ENCODE peak calls at places on chromosomes 4 and X, in six cellular contexts. One of them, this sample, is unnamed.

GRCh38 chr4:183483997-183484396 is 20.9 kb upstream of the ING2 start:
- DNase-seq in NCI-H510A treated with DMSO at 0.1 percent for 48 hours: no peak
- DNase-seq in stimulated activated naive B cell treated with anti-CD40 and anti-IgM and Interleukin-4, amounts not matched to agents 10 μg/mL and 1 μg/mL and 100 μg/mL, for 72 hours: no peak
- DNase-seq in T-helper 9 cell: no peak
- DNase-seq in IMR-90: peak; percentile 27
- DNase-seq in RPMI7951: no peak
- DNase-seq in this sample: no peak

GRCh38 chr4:6779667-6780565 is 2.6 kb upstream of the KIAA0232 start:
- DNase-seq in NCI-H510A treated with DMSO at 0.1 percent for 48 hours: peak; percentile 45
- DNase-seq in stimulated activated naive B cell treated with anti-CD40 and anti-IgM and Interleukin-4, amounts not matched to agents 10 μg/mL and 1 μg/mL and 100 μg/mL, for 72 hours: no peak
- DNase-seq in T-helper 9 cell: no peak
- DNase-seq in IMR-90: peak; percentile 40
- DNase-seq in RPMI7951: peak; percentile 34
- DNase-seq in this sample: peak; percentile 69

GRCh38 chr4:183182873-183183725 is 84.0 kb downstream of the WWC2 start:
- DNase-seq in NCI-H510A treated with DMSO at 0.1 percent for 48 hours: peak; percentile 24
- DNase-seq in stimulated activated naive B cell treated with anti-CD40 and anti-IgM and Interleukin-4, amounts not matched to agents 10 μg/mL and 1 μg/mL and 100 μg/mL, for 72 hours: no peak
- DNase-seq in T-helper 9 cell: peak; percentile 2
- DNase-seq in IMR-90: peak; percentile 91
- DNase-seq in RPMI7951: peak; percentile 89
- DNase-seq in this sample: peak; percentile 90

GRCh38 chr4:10655968-10656367 is 28.6 kb downstream of the CLNK start:
- DNase-seq in NCI-H510A treated with DMSO at 0.1 percent for 48 hours: no peak
- DNase-seq in stimulated activated naive B cell treated with anti-CD40 and anti-IgM and Interleukin-4, amounts not matched to agents 10 μg/mL and 1 μg/mL and 100 μg/mL, for 72 hours: no peak
- DNase-seq in T-helper 9 cell: no peak
- DNase-seq in IMR-90: peak; percentile 88
- DNase-seq in RPMI7951: peak; percentile 2
- DNase-seq in this sample: peak; percentile 74

GRCh38 chr4:157057187-157057586 is 18.8 kb upstream of the GLRB start:
- DNase-seq in NCI-H510A treated with DMSO at 0.1 percent for 48 hours: no peak
- DNase-seq in stimulated activated naive B cell treated with anti-CD40 and anti-IgM and Interleukin-4, amounts not matched to agents 10 μg/mL and 1 μg/mL and 100 μg/mL, for 72 hours: no peak
- DNase-seq in T-helper 9 cell: no peak
- DNase-seq in IMR-90: no peak
- DNase-seq in RPMI7951: no peak
- DNase-seq in this sample: no peak

GRCh38 chrX:73922856-73923429 is 359.9 kb downstream of the CHIC1 start:
- DNase-seq in NCI-H510A treated with DMSO at 0.1 percent for 48 hours: no peak
- DNase-seq in stimulated activated naive B cell treated with anti-CD40 and anti-IgM and Interleukin-4, amounts not matched to agents 10 μg/mL and 1 μg/mL and 100 μg/mL, for 72 hours: no peak
- DNase-seq in T-helper 9 cell: no peak
- DNase-seq in IMR-90: peak; percentile 26
- DNase-seq in RPMI7951: peak; percentile 34
- DNase-seq in this sample: no peak

GRCh38 chrX:25442501-25442900 is 426.7 kb upstream of the ARX start:
- DNase-seq in NCI-H510A treated with DMSO at 0.1 percent for 48 hours: peak; percentile 4
- DNase-seq in stimulated activated naive B cell treated with anti-CD40 and anti-IgM and Interleukin-4, amounts not matched to agents 10 μg/mL and 1 μg/mL and 100 μg/mL, for 72 hours: no peak
- DNase-seq in T-helper 9 cell: no peak
- DNase-seq in IMR-90: no peak
- DNase-seq in RPMI7951: no peak
- DNase-seq in this sample: peak; percentile 0

GRCh38 chrX:46582964-46583363 is 9.4 kb downstream of the CHST7 start:
- DNase-seq in NCI-H510A treated with DMSO at 0.1 percent for 48 hours: no peak
- DNase-seq in stimulated activated naive B cell treated with anti-CD40 and anti-IgM and Interleukin-4, amounts not matched to agents 10 μg/mL and 1 μg/mL and 100 μg/mL, for 72 hours: no peak
- DNase-seq in T-helper 9 cell: no peak
- DNase-seq in IMR-90: peak; percentile 92
- DNase-seq in RPMI7951: peak; percentile 49
- DNase-seq in this sample: peak; percentile 90

GRCh38 chr4:28744066-28744465 is 1883.4 kb downstream of the STIM2 start:
- DNase-seq in NCI-H510A treated with DMSO at 0.1 percent for 48 hours: no peak
- DNase-seq in stimulated activated naive B cell treated with anti-CD40 and anti-IgM and Interleukin-4, amounts not matched to agents 10 μg/mL and 1 μg/mL and 100 μg/mL, for 72 hours: no peak
- DNase-seq in T-helper 9 cell: no peak
- DNase-seq in IMR-90: peak; percentile 54
- DNase-seq in RPMI7951: no peak
- DNase-seq in this sample: peak; percentile 2

GRCh38 chr4:181939199-181939945 is 303.8 kb upstream of the TENM3 start:
- DNase-seq in NCI-H510A treated with DMSO at 0.1 percent for 48 hours: no peak
- DNase-seq in stimulated activated naive B cell treated with anti-CD40 and anti-IgM and Interleukin-4, amounts not matched to agents 10 μg/mL and 1 μg/mL and 100 μg/mL, for 72 hours: no peak
- DNase-seq in T-helper 9 cell: no peak
- DNase-seq in IMR-90: peak; percentile 51
- DNase-seq in RPMI7951: peak; percentile 82
- DNase-seq in this sample: peak; percentile 48

GRCh38 chrX:69277961-69278795 is 112.9 kb upstream of the PJA1 start:
- DNase-seq in NCI-H510A treated with DMSO at 0.1 percent for 48 hours: no peak
- DNase-seq in stimulated activated naive B cell treated with anti-CD40 and anti-IgM and Interleukin-4, amounts not matched to agents 10 μg/mL and 1 μg/mL and 100 μg/mL, for 72 hours: no peak
- DNase-seq in T-helper 9 cell: no peak
- DNase-seq in IMR-90: no peak
- DNase-seq in RPMI7951: no peak
- DNase-seq in this sample: no peak

GRCh38 chr4:97653701-97654100 is 489.6 kb downstream of the STPG2 start:
- DNase-seq in NCI-H510A treated with DMSO at 0.1 percent for 48 hours: no peak
- DNase-seq in stimulated activated naive B cell treated with anti-CD40 and anti-IgM and Interleukin-4, amounts not matched to agents 10 μg/mL and 1 μg/mL and 100 μg/mL, for 72 hours: no peak
- DNase-seq in T-helper 9 cell: no peak
- DNase-seq in IMR-90: no peak
- DNase-seq in RPMI7951: no peak
- DNase-seq in this sample: peak; percentile 1

GRCh38 chrX:153662266-153662665 is 11.3 kb downstream of the PNCK start:
- DNase-seq in NCI-H510A treated with DMSO at 0.1 percent for 48 hours: no peak
- DNase-seq in stimulated activated naive B cell treated with anti-CD40 and anti-IgM and Interleukin-4, amounts not matched to agents 10 μg/mL and 1 μg/mL and 100 μg/mL, for 72 hours: no peak
- DNase-seq in T-helper 9 cell: peak; percentile 53
- DNase-seq in IMR-90: peak; percentile 15
- DNase-seq in RPMI7951: no peak
- DNase-seq in this sample: peak; percentile 39

GRCh38 chr4:110730318-110730717 is 107.4 kb upstream of the PITX2 start:
- DNase-seq in NCI-H510A treated with DMSO at 0.1 percent for 48 hours: no peak
- DNase-seq in stimulated activated naive B cell treated with anti-CD40 and anti-IgM and Interleukin-4, amounts not matched to agents 10 μg/mL and 1 μg/mL and 100 μg/mL, for 72 hours: no peak
- DNase-seq in T-helper 9 cell: no peak
- DNase-seq in IMR-90: no peak
- DNase-seq in RPMI7951: no peak
- DNase-seq in this sample: no peak

GRCh38 chr4:142559986-142560385 is 286.1 kb downstream of the INPP4B start:
- DNase-seq in NCI-H510A treated with DMSO at 0.1 percent for 48 hours: no peak
- DNase-seq in stimulated activated naive B cell treated with anti-CD40 and anti-IgM and Interleukin-4, amounts not matched to agents 10 μg/mL and 1 μg/mL and 100 μg/mL, for 72 hours: no peak
- DNase-seq in T-helper 9 cell: no peak
- DNase-seq in IMR-90: no peak
- DNase-seq in RPMI7951: no peak
- DNase-seq in this sample: no peak

GRCh38 chrX:151151668-151152267 is 24.6 kb upstream of the GPR50 start:
- DNase-seq in NCI-H510A treated with DMSO at 0.1 percent for 48 hours: peak; percentile 43
- DNase-seq in stimulated activated naive B cell treated with anti-CD40 and anti-IgM and Interleukin-4, amounts not matched to agents 10 μg/mL and 1 μg/mL and 100 μg/mL, for 72 hours: no peak
- DNase-seq in T-helper 9 cell: no peak
- DNase-seq in IMR-90: peak; percentile 54
- DNase-seq in RPMI7951: peak; percentile 30
- DNase-seq in this sample: peak; percentile 72

GRCh38 chr4:185811509-185812364 is at the start of gene SORBS2:
- DNase-seq in NCI-H510A treated with DMSO at 0.1 percent for 48 hours: peak; percentile 66
- DNase-seq in stimulated activated naive B cell treated with anti-CD40 and anti-IgM and Interleukin-4, amounts not matched to agents 10 μg/mL and 1 μg/mL and 100 μg/mL, for 72 hours: peak; percentile 27
- DNase-seq in T-helper 9 cell: no peak
- DNase-seq in IMR-90: peak; percentile 25
- DNase-seq in RPMI7951: peak; percentile 52
- DNase-seq in this sample: peak; percentile 65

GRCh38 chr4:168848977-168849687 is 160.9 kb downstream of the CBR4 start:
- DNase-seq in NCI-H510A treated with DMSO at 0.1 percent for 48 hours: no peak
- DNase-seq in stimulated activated naive B cell treated with anti-CD40 and anti-IgM and Interleukin-4, amounts not matched to agents 10 μg/mL and 1 μg/mL and 100 μg/mL, for 72 hours: no peak
- DNase-seq in T-helper 9 cell: no peak
- DNase-seq in IMR-90: peak; percentile 59
- DNase-seq in RPMI7951: peak; percentile 79
- DNase-seq in this sample: peak; percentile 60

GRCh38 chr4:177177446-177178160 is 132.1 kb upstream of the NEIL3 start:
- DNase-seq in NCI-H510A treated with DMSO at 0.1 percent for 48 hours: no peak
- DNase-seq in stimulated activated naive B cell treated with anti-CD40 and anti-IgM and Interleukin-4, amounts not matched to agents 10 μg/mL and 1 μg/mL and 100 μg/mL, for 72 hours: no peak
- DNase-seq in T-helper 9 cell: no peak
- DNase-seq in IMR-90: peak; percentile 89
- DNase-seq in RPMI7951: no peak
- DNase-seq in this sample: peak; percentile 67

GRCh38 chr4:77007358-77008230 is 58.0 kb downstream of the SEPTIN11 start:
- DNase-seq in NCI-H510A treated with DMSO at 0.1 percent for 48 hours: no peak
- DNase-seq in stimulated activated naive B cell treated with anti-CD40 and anti-IgM and Interleukin-4, amounts not matched to agents 10 μg/mL and 1 μg/mL and 100 μg/mL, for 72 hours: peak; percentile 9
- DNase-seq in T-helper 9 cell: no peak
- DNase-seq in IMR-90: peak; percentile 83
- DNase-seq in RPMI7951: peak; percentile 68
- DNase-seq in this sample: peak; percentile 91

GRCh38 chr4:88962430-88962829 is 94.6 kb downstream of the FAM13A start:
- DNase-seq in NCI-H510A treated with DMSO at 0.1 percent for 48 hours: no peak
- DNase-seq in stimulated activated naive B cell treated with anti-CD40 and anti-IgM and Interleukin-4, amounts not matched to agents 10 μg/mL and 1 μg/mL and 100 μg/mL, for 72 hours: no peak
- DNase-seq in T-helper 9 cell: no peak
- DNase-seq in IMR-90: no peak
- DNase-seq in RPMI7951: no peak
- DNase-seq in this sample: no peak

GRCh38 chr4:125382995-125383394 is 68.2 kb downstream of the FAT4 start:
- DNase-seq in NCI-H510A treated with DMSO at 0.1 percent for 48 hours: no peak
- DNase-seq in stimulated activated naive B cell treated with anti-CD40 and anti-IgM and Interleukin-4, amounts not matched to agents 10 μg/mL and 1 μg/mL and 100 μg/mL, for 72 hours: no peak
- DNase-seq in T-helper 9 cell: no peak
- DNase-seq in IMR-90: no peak
- DNase-seq in RPMI7951: no peak
- DNase-seq in this sample: peak; percentile 38

GRCh38 chr4:60721680-60722079 is 478.4 kb upstream of the ADGRL3 start:
- DNase-seq in NCI-H510A treated with DMSO at 0.1 percent for 48 hours: no peak
- DNase-seq in stimulated activated naive B cell treated with anti-CD40 and anti-IgM and Interleukin-4, amounts not matched to agents 10 μg/mL and 1 μg/mL and 100 μg/mL, for 72 hours: no peak
- DNase-seq in T-helper 9 cell: no peak
- DNase-seq in IMR-90: no peak
- DNase-seq in RPMI7951: no peak
- DNase-seq in this sample: no peak

GRCh38 chr4:67049446-67049845 is 495.9 kb downstream of the CENPC start:
- DNase-seq in NCI-H510A treated with DMSO at 0.1 percent for 48 hours: no peak
- DNase-seq in stimulated activated naive B cell treated with anti-CD40 and anti-IgM and Interleukin-4, amounts not matched to agents 10 μg/mL and 1 μg/mL and 100 μg/mL, for 72 hours: no peak
- DNase-seq in T-helper 9 cell: no peak
- DNase-seq in IMR-90: no peak
- DNase-seq in RPMI7951: no peak
- DNase-seq in this sample: no peak

GRCh38 chr4:37722000-37722638 is 35.9 kb upstream of the RELL1 start:
- DNase-seq in NCI-H510A treated with DMSO at 0.1 percent for 48 hours: no peak
- DNase-seq in stimulated activated naive B cell treated with anti-CD40 and anti-IgM and Interleukin-4, amounts not matched to agents 10 μg/mL and 1 μg/mL and 100 μg/mL, for 72 hours: no peak
- DNase-seq in T-helper 9 cell: no peak
- DNase-seq in IMR-90: no peak
- DNase-seq in RPMI7951: no peak
- DNase-seq in this sample: no peak

GRCh38 chr4:144644368-144645101 is 1.4 kb upstream of the HHIP start:
- DNase-seq in NCI-H510A treated with DMSO at 0.1 percent for 48 hours: no peak
- DNase-seq in stimulated activated naive B cell treated with anti-CD40 and anti-IgM and Interleukin-4, amounts not matched to agents 10 μg/mL and 1 μg/mL and 100 μg/mL, for 72 hours: no peak
- DNase-seq in T-helper 9 cell: no peak
- DNase-seq in IMR-90: no peak
- DNase-seq in RPMI7951: no peak
- DNase-seq in this sample: peak; percentile 40

GRCh38 chr4:187608001-187608421 is 387.6 kb upstream of the ZFP42 start:
- DNase-seq in NCI-H510A treated with DMSO at 0.1 percent for 48 hours: peak; percentile 11
- DNase-seq in stimulated activated naive B cell treated with anti-CD40 and anti-IgM and Interleukin-4, amounts not matched to agents 10 μg/mL and 1 μg/mL and 100 μg/mL, for 72 hours: no peak
- DNase-seq in T-helper 9 cell: no peak
- DNase-seq in IMR-90: peak; percentile 93
- DNase-seq in RPMI7951: peak; percentile 28
- DNase-seq in this sample: peak; percentile 55

GRCh38 chr4:99790796-99791617 is 25.6 kb upstream of the DAPP1 start:
- DNase-seq in NCI-H510A treated with DMSO at 0.1 percent for 48 hours: peak; percentile 91
- DNase-seq in stimulated activated naive B cell treated with anti-CD40 and anti-IgM and Interleukin-4, amounts not matched to agents 10 μg/mL and 1 μg/mL and 100 μg/mL, for 72 hours: no peak
- DNase-seq in T-helper 9 cell: no peak
- DNase-seq in IMR-90: no peak
- DNase-seq in RPMI7951: peak; percentile 13
- DNase-seq in this sample: peak; percentile 3

GRCh38 chrX:11787564-11787963 is 29.5 kb downstream of the MSL3 start:
- DNase-seq in NCI-H510A treated with DMSO at 0.1 percent for 48 hours: no peak
- DNase-seq in stimulated activated naive B cell treated with anti-CD40 and anti-IgM and Interleukin-4, amounts not matched to agents 10 μg/mL and 1 μg/mL and 100 μg/mL, for 72 hours: peak; percentile 45
- DNase-seq in T-helper 9 cell: peak; percentile 65
- DNase-seq in IMR-90: peak; percentile 33
- DNase-seq in RPMI7951: peak; percentile 45
- DNase-seq in this sample: peak; percentile 75